ENCODE peak calls at places on chromosomes 6 and 20, in eight cellular contexts. L is uterus, M is IMR-90, E is stomach, Z is Peyer's patch, H is A549, I is breast epithelium, P is adrenal gland. K is an unnamed sample. For H3K4me1, the result is how much of the 10 kb centered on the place peaks cover.

GRCh38 chr6:43627008-43627825 is 1.8 kb downstream of the GTPBP2 start:
- DNase-seq in L (peak), M (peak), E (peak), Z (peak), H (peak), I (no peak), P (peak), K (no peak)

GRCh38 chr20:25195962-25196700 is 619 bp downstream of the ENTPD6 start:
- DNase-seq in L (no peak), M (peak), E (peak), Z (peak), H (peak), I (peak), P (peak), K (no peak)

GRCh38 chr20:45970646-45971424 is 1.2 kb downstream of the ZNF335 start:
- DNase-seq in L (no peak), M (peak), E (peak), Z (peak), H (no peak), I (peak), P (peak), K (no peak)

GRCh38 chr6:108795122-108795521 is 53.1 kb upstream of the ARMC2 start:
- DNase-seq in L (no peak), M (no peak), E (no peak), Z (no peak), H (no peak), I (no peak), P (no peak), K (no peak)

GRCh38 chr20:56953055-56953586 is 313.3 kb downstream of the BMP7 start:
- DNase-seq in L (no peak), M (no peak), E (no peak), Z (no peak), H (no peak), I (no peak), P (no peak), K (no peak)

GRCh38 chr6:77926198-77926752 is 273.4 kb downstream of the MEI4 start:
- DNase-seq in L (no peak), M (no peak), E (no peak), Z (no peak), H (no peak), I (no peak), P (no peak), K (no peak)

GRCh38 chr6:165245287-165245686 is 64.1 kb downstream of the C6orf118 start:
- DNase-seq in L (no peak), M (peak), E (no peak), Z (no peak), H (peak), I (no peak), P (no peak), K (no peak)

GRCh38 chr6:10101551-10102252 is 313.2 kb downstream of the TFAP2A start:
- DNase-seq in L (no peak), M (no peak), E (no peak), Z (no peak), H (no peak), I (no peak), P (no peak), K (no peak)

GRCh38 chr20:52001999-52002666 is 189.4 kb downstream of the ZFP64 start:
- DNase-seq in L (no peak), M (peak), E (no peak), Z (no peak), H (peak), I (no peak), P (no peak), K (no peak)

GRCh38 chr20:47241345-47241781 is 115.1 kb downstream of the ZMYND8 start:
- DNase-seq in L (peak), M (peak), E (no peak), Z (no peak), H (no peak), I (no peak), P (no peak), K (no peak)

GRCh38 chr6:23503173-23503572 is 622.8 kb upstream of the NRSN1 start:
- DNase-seq in L (no peak), M (no peak), E (no peak), Z (no peak), H (no peak), I (no peak), P (no peak), K (no peak)

GRCh38 chr20:1894471-1894950 is 696 bp upstream of the SIRPA start:
- DNase-seq in L (peak), M (peak), E (peak), Z (no peak), H (no peak), I (no peak), P (no peak), K (peak)

GRCh38 chr6:158255280-158255973 is 56.8 kb upstream of the TULP4 start:
- DNase-seq in L (no peak), M (no peak), E (no peak), Z (no peak), H (no peak), I (no peak), P (no peak), K (no peak)

GRCh38 chr6:13194852-13195251 is 133.5 kb downstream of the TBC1D7 start:
- DNase-seq in L (peak), M (peak), E (peak), Z (peak), H (peak), I (no peak), P (peak), K (no peak)

GRCh38 chr6:38370653-38371311 is 268.9 kb downstream of the BTBD9 start:
- DNase-seq in L (peak), M (no peak), E (no peak), Z (no peak), H (no peak), I (no peak), P (no peak), K (no peak)

GRCh38 chr20:49132995-49133451 is 55.1 kb downstream of the STAU1 start:
- DNase-seq in L (no peak), M (peak), E (no peak), Z (no peak), H (peak), I (no peak), P (no peak), K (no peak)

GRCh38 chr6:169427856-169428255 is 174.2 kb upstream of the THBS2 start:
- DNase-seq in L (peak), M (peak), E (no peak), Z (no peak), H (no peak), I (no peak), P (peak), K (no peak)

GRCh38 chr6:144012534-144012933 is 4.5 kb upstream of the PLAGL1 start:
- DNase-seq in L (no peak), M (peak), E (no peak), Z (no peak), H (no peak), I (no peak), P (no peak), K (no peak)

GRCh38 chr6:166587631-166588413 is 1.3 kb upstream of the RAMACL start:
- DNase-seq in L (no peak), M (no peak), E (no peak), Z (peak), H (no peak), I (no peak), P (no peak), K (no peak)

GRCh38 chr20:20248620-20249200 is 119.2 kb upstream of the INSM1 start:
- DNase-seq in L (no peak), M (no peak), E (no peak), Z (no peak), H (no peak), I (no peak), P (no peak), K (no peak)

GRCh38 chr6:106116125-106116524 is 30.0 kb downstream of the PRDM1 start:
- DNase-seq in L (no peak), M (peak), E (no peak), Z (no peak), H (no peak), I (peak), P (peak), K (no peak)

GRCh38 chr6:48835421-48835958 is 627.6 kb downstream of the MMUT start:
- DNase-seq in L (no peak), M (no peak), E (no peak), Z (no peak), H (no peak), I (no peak), P (no peak), K (no peak)

GRCh38 chr20:59082077-59082740 is 39.6 kb upstream of the PRELID3B start:
- DNase-seq in L (no peak), M (peak), E (no peak), Z (no peak), H (peak), I (no peak), P (no peak), K (no peak)

GRCh38 chr6:12785921-12786320 is 69.4 kb downstream of the PHACTR1 start:
- DNase-seq in L (no peak), M (no peak), E (no peak), Z (no peak), H (no peak), I (no peak), P (no peak), K (no peak)

GRCh38 chr6:41346435-41346834 is 11.0 kb downstream of the NCR2 start:
- DNase-seq in L (no peak), M (no peak), E (no peak), Z (no peak), H (no peak), I (no peak), P (no peak), K (no peak)

GRCh38 chr6:52362443-52363221 is 681 bp downstream of the PAQR8 start:
- DNase-seq in L (peak), M (no peak), E (peak), Z (peak), H (no peak), I (no peak), P (peak), K (peak)

GRCh38 chr6:4057036-4057435 is 21.9 kb downstream of the FAM217A start:
- DNase-seq in L (no peak), M (no peak), E (no peak), Z (no peak), H (no peak), I (no peak), P (no peak), K (no peak)

GRCh38 chr6:127381384-127381783 is 38.0 kb upstream of the ECHDC1 start:
- DNase-seq in L (no peak), M (no peak), E (no peak), Z (no peak), H (no peak), I (no peak), P (no peak), K (no peak)

GRCh38 chr6:111837007-111837406 is 36.2 kb downstream of the FYN start:
- DNase-seq in L (no peak), M (no peak), E (no peak), Z (no peak), H (no peak), I (no peak), P (no peak), K (no peak)

GRCh38 chr6:69285054-69285453 is 511.8 kb downstream of the LMBRD1 start:
- DNase-seq in L (no peak), M (no peak), E (no peak), Z (no peak), H (no peak), I (no peak), P (no peak), K (no peak)

DNA sequence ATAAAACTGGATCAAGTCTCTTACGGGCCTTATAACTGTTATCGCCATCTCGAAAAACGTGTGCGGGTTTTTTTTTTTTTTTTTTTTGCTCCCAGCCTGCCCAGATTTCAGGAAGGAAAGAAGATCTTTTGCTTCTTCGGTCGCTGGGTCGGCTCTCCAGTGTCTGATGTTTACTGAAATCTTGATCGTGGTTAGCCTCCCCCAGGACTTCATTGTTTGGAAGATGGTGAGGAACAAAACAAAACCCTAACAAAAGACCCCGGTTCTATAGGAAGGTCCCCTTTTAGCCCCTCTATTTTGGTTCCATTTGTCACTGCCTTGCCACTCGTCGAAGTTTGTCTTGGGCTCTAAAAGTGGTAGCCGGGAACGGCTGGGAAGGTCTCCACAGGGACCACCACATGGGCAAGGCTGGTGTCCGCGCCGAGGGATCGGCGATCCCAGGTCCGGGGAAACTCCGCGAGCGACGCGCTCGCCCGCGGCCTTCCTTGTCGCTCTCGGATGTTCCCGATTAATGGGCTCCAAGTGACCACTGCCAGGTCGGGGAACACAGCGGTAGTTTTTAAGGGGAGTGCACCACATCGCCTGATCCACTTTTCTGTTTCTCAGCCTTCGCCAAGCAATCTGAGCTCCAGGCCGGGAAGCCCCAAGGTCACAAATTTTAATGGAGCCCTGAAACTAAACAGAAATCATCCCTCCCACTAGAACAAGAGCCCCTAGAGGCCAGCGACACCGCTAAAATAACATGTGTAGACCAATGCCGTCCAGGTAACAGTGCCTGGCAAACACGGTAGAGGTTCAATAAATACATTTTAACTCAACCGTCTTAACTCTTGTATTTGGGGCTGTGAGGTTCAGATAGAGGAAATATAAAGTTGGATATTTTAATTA is 27.0 kb downstream of the TRIM27 start:
- DNase-seq in L (peak), M (peak), E (peak), Z (peak), H (peak), I (no peak), P (peak), K (peak)
- TF ChIP-seq POLR2A in L (no peak), M (peak), E (no peak), Z (no peak), H (peak), I (no peak), P (no peak), K (peak)

DNA sequence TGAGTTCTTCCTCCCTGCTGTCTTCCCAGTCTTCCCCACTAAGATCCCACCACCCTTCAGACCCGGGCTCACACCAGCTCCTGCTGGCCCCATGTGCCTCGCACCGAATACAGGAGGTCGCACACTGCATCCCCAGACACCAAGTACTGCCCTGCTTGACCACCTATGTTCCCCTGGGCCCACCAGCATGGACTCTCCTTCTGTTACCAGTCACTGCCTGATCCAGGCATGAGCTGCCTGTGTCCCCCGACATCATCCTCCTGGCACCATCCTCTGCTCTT is 285.3 kb upstream of the TAB2 start:
- DNase-seq in L (no peak), M (no peak), E (no peak), Z (no peak), H (no peak), I (no peak), P (no peak), K (no peak)
- H3K4me1 ChIP-seq in L (under half), M (under half), E (under half), Z (under half), H (under half), I (under half), P (under half), K (under half)

GRCh38 chr6:142412241-142412640 is 110.4 kb downstream of the ADGRG6 start:
- DNase-seq in L (no peak), M (no peak), E (no peak), Z (no peak), H (no peak), I (no peak), P (no peak), K (no peak)

GRCh38 chr6:142413111-142413510 is 111.3 kb downstream of the ADGRG6 start:
- DNase-seq in L (no peak), M (peak), E (no peak), Z (no peak), H (no peak), I (no peak), P (no peak), K (no peak)

GRCh38 chr6:142409794-142410193 is 108.0 kb downstream of the ADGRG6 start:
- DNase-seq in L (no peak), M (no peak), E (no peak), Z (no peak), H (no peak), I (no peak), P (no peak), K (no peak)

GRCh38 chr6:142408409-142408808 is 106.6 kb downstream of the ADGRG6 start:
- DNase-seq in L (no peak), M (no peak), E (no peak), Z (no peak), H (no peak), I (no peak), P (no peak), K (no peak)

GRCh38 chr6:142411145-142411544 is 109.3 kb downstream of the ADGRG6 start:
- DNase-seq in L (no peak), M (no peak), E (no peak), Z (no peak), H (no peak), I (no peak), P (no peak), K (no peak)
- H3K27ac ChIP-seq in L (no peak), M (no peak), E (no peak), Z (no peak), H (peak), I (no peak), P (no peak), K (no peak)

GRCh38 chr6:110179406-110180227 is at the start of gene WASF1:
- DNase-seq in L (peak), M (peak), E (peak), Z (peak), H (peak), I (peak), P (peak), K (peak)
- TF ChIP-seq POLR2A in L (peak), M (no peak), E (no peak), Z (no peak), H (peak), I (no peak), P (peak), K (peak)

K was measured in upper lobe of left lung.